ENCODE peak calls at places on chromosomes 6 and 20, in four cellular contexts. H is lower lobe of right lung, I is cardiac muscle cell, P is mammary epithelial cell. E is an unnamed sample.
A peak's percentile ranks its signal among the peaks of the same experiment; 100 is the strongest.

GRCh38 chr6:14950970-14951276 is 294.9 kb upstream of the JARID2 start:
- DNase-seq in I (no peak), H (no peak), P (no peak), E (no peak)

GRCh38 chr6:78483141-78483540 is 384.2 kb upstream of the IRAK1BP1 start:
- DNase-seq in I (no peak), P (no peak), H (no peak), E (no peak)

GRCh38 chr6:36590237-36590636 is 3.9 kb upstream of the SRSF3 start:
- DNase-seq in P (peak; percentile 76), H (no peak), I (no peak), E (no peak)

GRCh38 chr20:57180954-57181353 is 85.5 kb downstream of the BMP7 start:
- DNase-seq in P (no peak), H (no peak), I (no peak), E (no peak)

GRCh38 chr20:44585042-44585968 is 2.9 kb downstream of the PKIG start:
- DNase-seq in P (no peak), I (no peak), H (no peak), E (no peak)

GRCh38 chr6:135087803-135088202 is 33.2 kb upstream of the HBS1L start:
- DNase-seq in I (no peak), H (no peak), P (no peak), E (no peak)

GRCh38 chr6:157228421-157229218 is 94.7 kb downstream of the TMEM242 start:
- DNase-seq in I (no peak), P (no peak), H (no peak), E (no peak)

GRCh38 chr20:56995635-56996075 is 270.8 kb downstream of the BMP7 start:
- DNase-seq in H (no peak), I (peak; percentile 50), P (peak; percentile 17), E (no peak)

GRCh38 chr6:31791324-31792089 is 4.0 kb downstream of the VARS1 start:
- DNase-seq in H (no peak), I (peak; percentile 78), P (no peak), E (no peak)

GRCh38 chr6:106562001-106562400 is 67.3 kb downstream of the RTN4IP1 start:
- DNase-seq in I (no peak), H (no peak), P (peak; percentile 74), E (no peak)

GRCh38 chr6:292506-293184 is 358 bp downstream of the DUSP22 start:
- DNase-seq in H (peak; percentile 89), I (peak; percentile 68), P (no peak), E (no peak)

GRCh38 chr6:73580247-73581149 is 59.7 kb upstream of the EEF1A1 start:
- DNase-seq in P (peak; percentile 98), H (peak; percentile 85), I (peak; percentile 54), E (peak; percentile 78)

GRCh38 chr6:123808556-123808955 is 4.9 kb downstream of the NKAIN2 start:
- DNase-seq in H (no peak), I (no peak), P (no peak), E (no peak)

GRCh38 chr20:45998761-45999160 is 9.9 kb upstream of the MMP9 start:
- DNase-seq in P (no peak), I (no peak), H (peak; percentile 51), E (no peak)

GRCh38 chr6:26534681-26535465 is 3.3 kb upstream of the HMGN4 start:
- DNase-seq in P (no peak), H (no peak), I (no peak), E (no peak)

GRCh38 chr6:29755295-29755871 is 32.1 kb downstream of the HLA-F start:
- DNase-seq in I (no peak), P (no peak), H (no peak), E (no peak)

GRCh38 chr6:29752451-29753308 is 29.4 kb downstream of the HLA-F start:
- DNase-seq in H (peak; percentile 94), I (peak; percentile 93), P (peak; percentile 92), E (peak; percentile 60)

GRCh38 chr6:29751480-29751879 is 28.2 kb downstream of the HLA-F start:
- DNase-seq in I (no peak), H (no peak), P (no peak), E (no peak)

GRCh38 chr6:29750709-29751108 is 27.5 kb downstream of the HLA-F start:
- DNase-seq in H (no peak), P (no peak), I (no peak), E (no peak)

DNA sequence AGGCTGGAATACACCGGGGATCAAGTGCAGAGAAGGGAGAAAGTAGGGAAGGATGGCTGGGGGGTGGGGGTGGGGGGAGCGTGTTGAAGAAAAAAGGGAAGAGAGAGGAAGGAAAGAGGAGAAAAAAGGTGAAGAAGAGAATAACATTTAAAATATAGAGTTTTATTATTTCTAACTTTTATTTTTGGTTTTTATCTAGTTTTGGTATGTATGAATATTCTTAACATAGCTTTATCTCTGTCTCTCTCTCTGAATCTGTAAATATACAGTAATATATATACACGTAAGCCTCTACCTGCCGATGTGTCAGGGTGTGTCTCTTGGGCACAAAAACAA is 30.0 kb downstream of the HLA-F start:
- DNase-seq in I (no peak), P (no peak), H (no peak), E (no peak)
- TF ChIP-seq CTCF in I (no peak), P (no peak), H (no peak), E (no peak)

DNA sequence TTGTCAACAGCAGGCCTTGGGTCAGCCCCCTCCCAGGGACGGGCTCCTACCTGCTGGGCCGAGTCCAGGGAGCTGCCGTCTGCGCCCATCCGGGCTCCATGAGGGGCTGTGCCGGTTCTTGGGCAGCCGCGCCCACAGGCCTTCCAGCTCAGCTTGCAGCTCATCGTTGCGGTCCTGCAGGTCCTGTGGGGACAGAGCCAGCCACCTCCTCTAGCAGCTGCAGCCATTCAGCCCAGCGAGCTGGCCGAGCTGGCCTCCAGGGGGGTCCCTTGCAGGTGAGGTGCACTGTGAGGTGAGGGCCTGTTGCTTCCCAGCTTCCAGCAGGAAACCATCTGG is 74.4 kb downstream of the GINS1 start:
- DNase-seq in H (no peak), P (no peak), I (no peak), E (no peak)
- H3K4me1 ChIP-seq in H (no peaks in the 10 kb centered on the region), P (peaks cover 48% of the 10 kb centered on the region), I (no peaks in the 10 kb centered on the region), E (peaks cover 50% of the 10 kb centered on the region)

GRCh38 chr20:50456452-50457324 is 53.5 kb upstream of the PTPN1 start:
- DNase-seq in I (no peak), P (no peak), H (no peak), E (no peak)
- TF ChIP-seq CTCF in I (peak; percentile 17), P (no peak), H (no peak), E (peak; percentile 23)

GRCh38 chr6:75149696-75150095 is 56.2 kb downstream of the COL12A1 start:
- DNase-seq in H (no peak), P (no peak), I (no peak), E (no peak)
- H3K4me1 ChIP-seq in H (no peaks in the 10 kb centered on the region), P (no peaks in the 10 kb centered on the region), I (no peaks in the 10 kb centered on the region), E (no peaks in the 10 kb centered on the region)